ENCODE peak calls at places on chromosomes 13 and 19, in seven cellular contexts. One of them, this sample, is unnamed.

GRCh38 chr13:73341748-73342147 is 282.9 kb downstream of the KLF5 start:
- DNase-seq in IMR-90: peak
- DNase-seq in trophoblast cell: peak
- DNase-seq in H9: peak
- DNase-seq in mesenchymal stem cell: peak
- DNase-seq in H1: no peak
- DNase-seq in neuronal stem cell: no peak
- DNase-seq in this sample: peak

GRCh38 chr13:99805361-99805760 is 166.2 kb downstream of the ZIC5 start:
- DNase-seq in IMR-90: no peak
- DNase-seq in trophoblast cell: no peak
- DNase-seq in H9: peak
- DNase-seq in mesenchymal stem cell: no peak
- DNase-seq in H1: peak
- DNase-seq in neuronal stem cell: peak
- DNase-seq in this sample: peak

GRCh38 chr19:47109541-47110375 is 3.8 kb downstream of the ZC3H4 start:
- DNase-seq in IMR-90: peak
- DNase-seq in trophoblast cell: no peak
- DNase-seq in H9: no peak
- DNase-seq in mesenchymal stem cell: peak
- DNase-seq in H1: no peak
- DNase-seq in neuronal stem cell: no peak
- DNase-seq in this sample: peak

GRCh38 chr13:50170447-50171037 is 155.3 kb downstream of the KCNRG start:
- DNase-seq in IMR-90: peak
- DNase-seq in trophoblast cell: no peak
- DNase-seq in H9: no peak
- DNase-seq in mesenchymal stem cell: no peak
- DNase-seq in H1: no peak
- DNase-seq in neuronal stem cell: no peak
- DNase-seq in this sample: no peak

GRCh38 chr19:41994521-41994971 is 516 bp upstream of the ATP1A3 start:
- DNase-seq in IMR-90: no peak
- DNase-seq in trophoblast cell: no peak
- DNase-seq in H9: no peak
- DNase-seq in mesenchymal stem cell: no peak
- DNase-seq in H1: no peak
- DNase-seq in neuronal stem cell: no peak
- DNase-seq in this sample: no peak

GRCh38 chr13:48654511-48654910 is 782 bp downstream of the CYSLTR2 start:
- DNase-seq in IMR-90: no peak
- DNase-seq in trophoblast cell: no peak
- DNase-seq in H9: no peak
- DNase-seq in mesenchymal stem cell: peak
- DNase-seq in H1: no peak
- DNase-seq in neuronal stem cell: no peak
- DNase-seq in this sample: no peak

GRCh38 chr13:50636007-50636704 is 207.3 kb downstream of the DLEU7 start:
- DNase-seq in IMR-90: no peak
- DNase-seq in trophoblast cell: peak
- DNase-seq in H9: peak
- DNase-seq in mesenchymal stem cell: no peak
- DNase-seq in H1: peak
- DNase-seq in neuronal stem cell: peak
- DNase-seq in this sample: peak

GRCh38 chr19:1455336-1456120 is 5.6 kb downstream of the APC2 start:
- DNase-seq in IMR-90: peak
- DNase-seq in trophoblast cell: no peak
- DNase-seq in H9: peak
- DNase-seq in mesenchymal stem cell: peak
- DNase-seq in H1: peak
- DNase-seq in neuronal stem cell: no peak
- DNase-seq in this sample: peak

GRCh38 chr19:8501547-8501946 is 893 bp downstream of the PRAM1 start:
- DNase-seq in IMR-90: no peak
- DNase-seq in trophoblast cell: peak
- DNase-seq in H9: no peak
- DNase-seq in mesenchymal stem cell: no peak
- DNase-seq in H1: no peak
- DNase-seq in neuronal stem cell: no peak
- DNase-seq in this sample: no peak

GRCh38 chr13:49587311-49587847 is 2.0 kb upstream of the RCBTB1 start:
- DNase-seq in IMR-90: peak
- DNase-seq in trophoblast cell: no peak
- DNase-seq in H9: no peak
- DNase-seq in mesenchymal stem cell: peak
- DNase-seq in H1: no peak
- DNase-seq in neuronal stem cell: no peak
- DNase-seq in this sample: no peak

GRCh38 chr13:50378513-50378970 is 363.3 kb downstream of the KCNRG start:
- DNase-seq in IMR-90: no peak
- DNase-seq in trophoblast cell: no peak
- DNase-seq in H9: no peak
- DNase-seq in mesenchymal stem cell: no peak
- DNase-seq in H1: no peak
- DNase-seq in neuronal stem cell: no peak
- DNase-seq in this sample: peak

GRCh38 chr19:35362261-35363000 is 4.2 kb downstream of the FFAR3 start:
- DNase-seq in IMR-90: no peak
- DNase-seq in trophoblast cell: no peak
- DNase-seq in H9: no peak
- DNase-seq in mesenchymal stem cell: no peak
- DNase-seq in H1: no peak
- DNase-seq in neuronal stem cell: no peak
- DNase-seq in this sample: no peak

GRCh38 chr19:10533656-10534386 is 9.9 kb upstream of the ATG4D start:
- DNase-seq in IMR-90: peak
- DNase-seq in trophoblast cell: peak
- DNase-seq in H9: no peak
- DNase-seq in mesenchymal stem cell: peak
- DNase-seq in H1: no peak
- DNase-seq in neuronal stem cell: no peak
- DNase-seq in this sample: no peak

GRCh38 chr19:52603558-52604207 is 33.6 kb downstream of the ZNF701 start:
- DNase-seq in IMR-90: peak
- DNase-seq in trophoblast cell: no peak
- DNase-seq in H9: no peak
- DNase-seq in mesenchymal stem cell: no peak
- DNase-seq in H1: no peak
- DNase-seq in neuronal stem cell: no peak
- DNase-seq in this sample: no peak

GRCh38 chr19:46385636-46386035 is 27.7 kb downstream of the CCDC8 start:
- DNase-seq in IMR-90: no peak
- DNase-seq in trophoblast cell: no peak
- DNase-seq in H9: peak
- DNase-seq in mesenchymal stem cell: no peak
- DNase-seq in H1: no peak
- DNase-seq in neuronal stem cell: no peak
- DNase-seq in this sample: no peak

GRCh38 chr13:50677687-50678463 is 165.6 kb downstream of the DLEU7 start:
- DNase-seq in IMR-90: peak
- DNase-seq in trophoblast cell: no peak
- DNase-seq in H9: no peak
- DNase-seq in mesenchymal stem cell: no peak
- DNase-seq in H1: no peak
- DNase-seq in neuronal stem cell: no peak
- DNase-seq in this sample: no peak

GRCh38 chr13:70544706-70545105 is 436.5 kb upstream of the KLHL1 start:
- DNase-seq in IMR-90: no peak
- DNase-seq in trophoblast cell: no peak
- DNase-seq in H9: no peak
- DNase-seq in mesenchymal stem cell: peak
- DNase-seq in H1: no peak
- DNase-seq in neuronal stem cell: no peak
- DNase-seq in this sample: no peak

GRCh38 chr13:103203750-103204330 is 137.6 kb upstream of the SLC10A2 start:
- DNase-seq in IMR-90: no peak
- DNase-seq in trophoblast cell: no peak
- DNase-seq in H9: no peak
- DNase-seq in mesenchymal stem cell: no peak
- DNase-seq in H1: no peak
- DNase-seq in neuronal stem cell: no peak
- DNase-seq in this sample: no peak

GRCh38 chr13:110653271-110653670 is 37.9 kb downstream of the NAXD start:
- DNase-seq in IMR-90: no peak
- DNase-seq in trophoblast cell: no peak
- DNase-seq in H9: no peak
- DNase-seq in mesenchymal stem cell: no peak
- DNase-seq in H1: peak
- DNase-seq in neuronal stem cell: no peak
- DNase-seq in this sample: no peak

GRCh38 chr19:28297036-28297435 is 915.9 kb downstream of the UQCRFS1 start:
- DNase-seq in IMR-90: no peak
- DNase-seq in trophoblast cell: no peak
- DNase-seq in H9: no peak
- DNase-seq in mesenchymal stem cell: no peak
- DNase-seq in H1: no peak
- DNase-seq in neuronal stem cell: no peak
- DNase-seq in this sample: no peak
- H3K23ac ChIP-seq in IMR-90: no peak
- H3K23ac ChIP-seq in trophoblast cell: no peak
- H3K23ac ChIP-seq in H9: no peak
- H3K23ac ChIP-seq in mesenchymal stem cell: no peak
- H3K23ac ChIP-seq in H1: no peak
- H3K23ac ChIP-seq in neuronal stem cell: no peak
- H3K23ac ChIP-seq in this sample: no peak

DNA sequence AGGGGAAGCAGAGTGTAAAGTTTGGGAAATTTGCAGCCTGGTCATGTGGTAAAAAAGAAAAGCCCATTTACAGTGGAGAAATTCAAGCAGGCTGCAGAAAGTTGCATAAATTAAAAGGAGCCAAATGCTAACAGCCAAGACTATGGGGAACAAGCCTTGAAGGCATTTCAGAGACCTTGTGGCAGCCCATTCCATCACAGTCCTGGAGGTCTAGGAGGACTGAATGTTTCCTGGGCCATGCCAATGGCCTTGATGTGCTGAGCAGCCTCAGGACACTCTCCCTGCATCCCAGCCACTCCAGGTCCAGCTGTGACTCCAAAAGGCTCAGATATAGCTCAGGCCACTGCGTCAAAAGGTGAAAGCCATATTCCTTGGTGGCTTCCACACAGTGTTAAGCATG is 1202.4 kb upstream of the ATXN8OS start:
- DNase-seq in IMR-90: no peak
- DNase-seq in trophoblast cell: no peak
- DNase-seq in H9: no peak
- DNase-seq in mesenchymal stem cell: no peak
- DNase-seq in H1: no peak
- DNase-seq in neuronal stem cell: no peak
- DNase-seq in this sample: no peak
- H3K23ac ChIP-seq in IMR-90: no peak
- H3K23ac ChIP-seq in trophoblast cell: no peak
- H3K23ac ChIP-seq in H9: no peak
- H3K23ac ChIP-seq in mesenchymal stem cell: no peak
- H3K23ac ChIP-seq in H1: no peak
- H3K23ac ChIP-seq in neuronal stem cell: no peak
- H3K23ac ChIP-seq in this sample: no peak

GRCh38 chr19:4267901-4268815 is 10.9 kb upstream of the SHD start:
- DNase-seq in IMR-90: no peak
- DNase-seq in trophoblast cell: no peak
- DNase-seq in H9: no peak
- DNase-seq in mesenchymal stem cell: no peak
- DNase-seq in H1: no peak
- DNase-seq in neuronal stem cell: no peak
- DNase-seq in this sample: no peak
- H3K23ac ChIP-seq in IMR-90: no peak
- H3K23ac ChIP-seq in trophoblast cell: no peak
- H3K23ac ChIP-seq in H9: no peak
- H3K23ac ChIP-seq in mesenchymal stem cell: no peak
- H3K23ac ChIP-seq in H1: no peak
- H3K23ac ChIP-seq in neuronal stem cell: peak
- H3K23ac ChIP-seq in this sample: no peak

GRCh38 chr13:55500694-55501093 is 1640.0 kb upstream of the PRR20A start:
- DNase-seq in IMR-90: no peak
- DNase-seq in trophoblast cell: no peak
- DNase-seq in H9: no peak
- DNase-seq in mesenchymal stem cell: no peak
- DNase-seq in H1: no peak
- DNase-seq in neuronal stem cell: no peak
- DNase-seq in this sample: no peak
- H3K23ac ChIP-seq in IMR-90: no peak
- H3K23ac ChIP-seq in trophoblast cell: no peak
- H3K23ac ChIP-seq in H9: no peak
- H3K23ac ChIP-seq in mesenchymal stem cell: no peak
- H3K23ac ChIP-seq in H1: no peak
- H3K23ac ChIP-seq in neuronal stem cell: no peak
- H3K23ac ChIP-seq in this sample: no peak

GRCh38 chr19:14511245-14511625 is 7.0 kb downstream of the DNAJB1 start:
- DNase-seq in IMR-90: no peak
- DNase-seq in trophoblast cell: no peak
- DNase-seq in H9: no peak
- DNase-seq in mesenchymal stem cell: no peak
- DNase-seq in H1: no peak
- DNase-seq in neuronal stem cell: no peak
- DNase-seq in this sample: no peak
- H3K23ac ChIP-seq in IMR-90: peak
- H3K23ac ChIP-seq in trophoblast cell: no peak
- H3K23ac ChIP-seq in H9: no peak
- H3K23ac ChIP-seq in mesenchymal stem cell: no peak
- H3K23ac ChIP-seq in H1: no peak
- H3K23ac ChIP-seq in neuronal stem cell: no peak
- H3K23ac ChIP-seq in this sample: no peak

GRCh38 chr13:94704347-94705080 is 7.8 kb downstream of the SOX21 start:
- DNase-seq in IMR-90: no peak
- DNase-seq in trophoblast cell: no peak
- DNase-seq in H9: peak
- DNase-seq in mesenchymal stem cell: no peak
- DNase-seq in H1: peak
- DNase-seq in neuronal stem cell: no peak
- DNase-seq in this sample: no peak

GRCh38 chr13:94703271-94703670 is 9.1 kb downstream of the SOX21 start:
- DNase-seq in IMR-90: no peak
- DNase-seq in trophoblast cell: no peak
- DNase-seq in H9: peak
- DNase-seq in mesenchymal stem cell: no peak
- DNase-seq in H1: peak
- DNase-seq in neuronal stem cell: no peak
- DNase-seq in this sample: no peak

GRCh38 chr13:94705081-94705751 is 7.1 kb downstream of the SOX21 start:
- DNase-seq in IMR-90: no peak
- DNase-seq in trophoblast cell: no peak
- DNase-seq in H9: peak
- DNase-seq in mesenchymal stem cell: no peak
- DNase-seq in H1: peak
- DNase-seq in neuronal stem cell: no peak
- DNase-seq in this sample: no peak

GRCh38 chr13:94702181-94703041 is 9.9 kb downstream of the SOX21 start:
- DNase-seq in IMR-90: no peak
- DNase-seq in trophoblast cell: no peak
- DNase-seq in H9: no peak
- DNase-seq in mesenchymal stem cell: no peak
- DNase-seq in H1: peak
- DNase-seq in neuronal stem cell: no peak
- DNase-seq in this sample: no peak

GRCh38 chr13:94703721-94704314 is 8.5 kb downstream of the SOX21 start:
- DNase-seq in IMR-90: no peak
- DNase-seq in trophoblast cell: no peak
- DNase-seq in H9: no peak
- DNase-seq in mesenchymal stem cell: no peak
- DNase-seq in H1: peak
- DNase-seq in neuronal stem cell: no peak
- DNase-seq in this sample: no peak
- H3K23ac ChIP-seq in IMR-90: no peak
- H3K23ac ChIP-seq in trophoblast cell: no peak
- H3K23ac ChIP-seq in H9: no peak
- H3K23ac ChIP-seq in mesenchymal stem cell: no peak
- H3K23ac ChIP-seq in H1: no peak
- H3K23ac ChIP-seq in neuronal stem cell: no peak
- H3K23ac ChIP-seq in this sample: no peak